ENCODE peak calls at places on chromosomes 5 and 9, in nine cellular contexts. J is HEK293T, C is osteocyte, T is psoas muscle, P is omental fat pad, L is fibroblast of mammary gland, M is Calu3, E is T-helper 2 cell, Y is T-helper 17 cell. K is an unnamed sample.

GRCh38 chr9:18928711-18929110 is 104.3 kb downstream of the SAXO1 start:
- DNase-seq in J (no peak), C (no peak), T (no peak), P (no peak), L (no peak), M (no peak), E (no peak), Y (no peak), K (no peak)

GRCh38 chr9:128216781-128217553 is 13.8 kb downstream of the DNM1 start:
- DNase-seq in J (no peak), C (no peak), T (peak), P (no peak), L (no peak), M (no peak), E (no peak), Y (no peak), K (no peak)

GRCh38 chr5:77012601-77013000 is 17.6 kb upstream of the AGGF1 start:
- DNase-seq in J (no peak), C (no peak), T (no peak), P (no peak), L (peak), M (peak), E (no peak), Y (no peak), K (no peak)

GRCh38 chr9:70954126-70954525 is 167.3 kb downstream of the TRPM3 start:
- DNase-seq in J (no peak), C (no peak), T (no peak), P (no peak), L (peak), M (peak), E (no peak), Y (no peak), K (no peak)

GRCh38 chr5:145903113-145903512 is 30.3 kb upstream of the GRXCR2 start:
- DNase-seq in J (no peak), C (no peak), T (no peak), P (no peak), L (no peak), M (no peak), E (no peak), Y (no peak), K (no peak)

GRCh38 chr5:7225826-7226225 is 170.1 kb upstream of the ADCY2 start:
- DNase-seq in J (no peak), C (no peak), T (no peak), P (no peak), L (no peak), M (no peak), E (no peak), Y (no peak), K (no peak)

GRCh38 chr9:37148181-37148580 is 27.8 kb downstream of the ZCCHC7 start:
- DNase-seq in J (no peak), C (no peak), T (no peak), P (no peak), L (no peak), M (no peak), E (no peak), Y (no peak), K (no peak)

GRCh38 chr5:170484847-170485605 is 18.8 kb upstream of the KCNIP1 start:
- DNase-seq in J (no peak), C (no peak), T (no peak), P (no peak), L (no peak), M (no peak), E (no peak), Y (no peak), K (no peak)

GRCh38 chr9:74639112-74639511 is 142.0 kb downstream of the RORB start:
- DNase-seq in J (no peak), C (no peak), T (no peak), P (no peak), L (no peak), M (no peak), E (no peak), Y (no peak), K (no peak)

GRCh38 chr5:66981266-66981665 is 215.3 kb downstream of the CD180 start:
- DNase-seq in J (no peak), C (no peak), T (no peak), P (no peak), L (no peak), M (no peak), E (no peak), Y (no peak), K (no peak)

GRCh38 chr5:157308826-157309465 is 43.0 kb downstream of the CYFIP2 start:
- DNase-seq in J (no peak), C (no peak), T (no peak), P (no peak), L (peak), M (no peak), E (peak), Y (no peak), K (peak)

GRCh38 chr9:81382281-81382680 is 307.1 kb downstream of the TLE1 start:
- DNase-seq in J (no peak), C (no peak), T (no peak), P (no peak), L (no peak), M (no peak), E (no peak), Y (no peak), K (no peak)

GRCh38 chr9:112443200-112443599 is 43.4 kb upstream of the KIAA1958 start:
- DNase-seq in J (no peak), C (no peak), T (no peak), P (no peak), L (peak), M (no peak), E (no peak), Y (no peak), K (peak)

GRCh38 chr5:56383761-56384160 is 150.6 kb upstream of the ANKRD55 start:
- DNase-seq in J (no peak), C (no peak), T (no peak), P (no peak), L (peak), M (no peak), E (no peak), Y (no peak), K (no peak)

GRCh38 chr9:134179918-134180785 is 15.8 kb upstream of the RNU6ATAC start:
- DNase-seq in J (no peak), C (no peak), T (peak), P (no peak), L (no peak), M (no peak), E (no peak), Y (no peak), K (no peak)

GRCh38 chr5:4716786-4717185 is 423.3 kb upstream of the ADAMTS16 start:
- DNase-seq in J (no peak), C (no peak), T (no peak), P (no peak), L (no peak), M (no peak), E (no peak), Y (no peak), K (no peak)

GRCh38 chr5:112018846-112019245 is 261.9 kb upstream of the NREP start:
- DNase-seq in J (no peak), C (no peak), T (no peak), P (no peak), L (no peak), M (no peak), E (no peak), Y (no peak), K (no peak)

GRCh38 chr9:124411514-124412227 is 3.6 kb downstream of the PSMB7 start:
- DNase-seq in J (no peak), C (no peak), T (no peak), P (no peak), L (peak), M (no peak), E (no peak), Y (no peak), K (no peak)

GRCh38 chr9:129138476-129139232 is 27.4 kb downstream of the PTPA start:
- DNase-seq in J (no peak), C (peak), T (peak), P (no peak), L (peak), M (no peak), E (no peak), Y (no peak), K (peak)

GRCh38 chr5:80754900-80755299 is 100.1 kb upstream of the DHFR start:
- DNase-seq in J (no peak), C (no peak), T (no peak), P (no peak), L (peak), M (no peak), E (no peak), Y (no peak), K (no peak)

GRCh38 chr5:74459984-74460383 is 180.5 kb downstream of the ENC1 start:
- DNase-seq in J (no peak), C (no peak), T (no peak), P (no peak), L (no peak), M (no peak), E (no peak), Y (no peak), K (no peak)

GRCh38 chr9:136978865-136979544 is 1.7 kb downstream of the PTGDS start:
- DNase-seq in J (no peak), C (no peak), T (peak), P (no peak), L (no peak), M (no peak), E (no peak), Y (no peak), K (no peak)

GRCh38 chr9:128027166-128027539 is 40.0 kb downstream of the NAIF1 start:
- DNase-seq in J (no peak), C (no peak), T (no peak), P (no peak), L (no peak), M (no peak), E (no peak), Y (no peak), K (peak)

GRCh38 chr9:37421914-37422288 is 595 bp upstream of the GRHPR start:
- DNase-seq in J (no peak), C (no peak), T (peak), P (no peak), L (no peak), M (no peak), E (no peak), Y (no peak), K (no peak)

GRCh38 chr9:6356904-6357303 is 28.7 kb downstream of the TPD52L3 start:
- DNase-seq in J (no peak), C (no peak), T (no peak), P (no peak), L (peak), M (no peak), E (no peak), Y (no peak), K (no peak)

GRCh38 chr9:127021664-127022337 is 100.6 kb downstream of the ANGPTL2 start:
- DNase-seq in J (no peak), C (peak), T (peak), P (no peak), L (peak), M (no peak), E (no peak), Y (no peak), K (no peak)

GRCh38 chr5:107830750-107831149 is 160.0 kb upstream of the EFNA5 start:
- DNase-seq in J (no peak), C (no peak), T (no peak), P (no peak), L (no peak), M (no peak), E (no peak), Y (no peak), K (no peak)

GRCh38 chr5:179221877-179222220 is 123.4 kb downstream of the ADAMTS2 start:
- DNase-seq in J (no peak), C (no peak), T (no peak), P (no peak), L (no peak), M (no peak), E (no peak), Y (no peak), K (no peak)

GRCh38 chr9:72390896-72391295 is 25.9 kb upstream of the ZFAND5 start:
- DNase-seq in J (no peak), C (no peak), T (no peak), P (no peak), L (no peak), M (no peak), E (no peak), Y (no peak), K (no peak)

K was measured in CD4-positive, alpha-beta memory T cell.